ENCODE peak calls at places on chromosomes 13 and 19, in eight cellular contexts. D, A, Y, V, H, F, Z and S are unnamed samples.

GRCh38 chr13:22482496-22483000 is 698.2 kb upstream of the SGCG start:
- DNase-seq in F (no peak), Z (no peak), H (no peak), V (no peak), Y (no peak), D (no peak), A (no peak), S (no peak)

GRCh38 chr19:14391156-14391821 is 10.0 kb downstream of the ADGRE5 start:
- DNase-seq in Z (no peak), V (no peak), D (no peak), Y (no peak), H (no peak), A (no peak), F (no peak), S (no peak)

GRCh38 chr19:16698914-16699313 is 20.7 kb upstream of the NWD1 start:
- DNase-seq in V (no peak), A (no peak), F (no peak), H (no peak), Z (no peak), Y (peak; percentile 85), D (no peak), S (no peak)

GRCh38 chr13:36788276-36788675 is 30.7 kb upstream of the RFXAP start:
- DNase-seq in Z (no peak), H (no peak), V (peak; percentile 78), D (no peak), F (peak; percentile 37), Y (no peak), A (no peak), S (no peak)

GRCh38 chr13:92826197-92826596 is 400.4 kb upstream of the GPC6 start:
- DNase-seq in V (no peak), Z (no peak), A (no peak), F (no peak), Y (no peak), D (no peak), H (no peak), S (no peak)

GRCh38 chr13:81048026-81048461 is 707.1 kb upstream of the SPRY2 start:
- DNase-seq in A (no peak), Y (no peak), V (no peak), H (no peak), F (no peak), Z (no peak), D (no peak), S (peak; percentile 66)

GRCh38 chr19:5217171-5217570 is 123.4 kb downstream of the PTPRS start:
- DNase-seq in D (no peak), V (no peak), F (no peak), Y (no peak), A (no peak), H (no peak), Z (no peak), S (no peak)

GRCh38 chr13:101382701-101383100 is 33.6 kb downstream of the NALCN start:
- DNase-seq in Z (no peak), A (no peak), F (no peak), Y (no peak), V (no peak), H (no peak), D (no peak), S (no peak)

GRCh38 chr19:17777840-17778620 is 16.9 kb upstream of the B3GNT3 start:
- DNase-seq in F (peak; percentile 83), Z (no peak), V (peak; percentile 94), A (no peak), D (peak; percentile 41), H (peak; percentile 24), Y (peak; percentile 73), S (peak; percentile 58)

GRCh38 chr19:57559008-57559403 is 657 bp downstream of the ZNF550 start:
- DNase-seq in A (no peak), F (peak; percentile 51), D (peak; percentile 8), Y (peak; percentile 31), Z (no peak), V (peak; percentile 30), H (no peak), S (peak; percentile 11)

GRCh38 chr13:45105895-45106294 is 14.4 kb upstream of the GTF2F2 start:
- DNase-seq in V (no peak), Z (no peak), H (no peak), Y (no peak), D (no peak), A (no peak), F (no peak), S (no peak)

GRCh38 chr13:87859261-87859660 is 188.1 kb downstream of the SLITRK5 start:
- DNase-seq in Y (no peak), Z (no peak), A (no peak), D (no peak), H (no peak), V (no peak), F (no peak), S (no peak)

GRCh38 chr13:75871059-75871458 is 234.9 kb downstream of the LMO7 start:
- DNase-seq in D (no peak), V (no peak), Z (no peak), F (no peak), H (no peak), A (no peak), Y (no peak), S (no peak)

GRCh38 chr13:44762946-44763345 is 186.8 kb upstream of the TSC22D1 start:
- DNase-seq in H (no peak), F (no peak), D (no peak), Z (no peak), A (no peak), V (no peak), Y (no peak), S (no peak)

GRCh38 chr19:38784224-38784623 is 4.8 kb upstream of the LGALS7B start:
- DNase-seq in H (no peak), D (no peak), F (no peak), Z (no peak), V (no peak), Y (no peak), A (no peak), S (no peak)

GRCh38 chr19:55488986-55489710 is 912 bp downstream of the SSC5D start:
- DNase-seq in D (no peak), Z (no peak), Y (no peak), A (no peak), H (peak; percentile 66), V (no peak), F (no peak), S (no peak)

GRCh38 chr19:38583985-38584305 is 33.8 kb downstream of the MAP4K1 start:
- DNase-seq in A (no peak), Z (no peak), F (no peak), Y (no peak), D (no peak), H (no peak), V (no peak), S (no peak)

GRCh38 chr13:33193428-33193974 is 92.1 kb downstream of the STARD13 start:
- DNase-seq in Y (no peak), Z (no peak), F (no peak), V (no peak), A (no peak), H (no peak), D (no peak), S (no peak)

GRCh38 chr13:45626731-45627374 is 11.3 kb upstream of the ERICH6B start:
- DNase-seq in Z (no peak), V (peak; percentile 42), H (no peak), F (no peak), Y (no peak), A (no peak), D (no peak), S (no peak)

GRCh38 chr19:35124098-35125060 is 8.8 kb downstream of the FXYD3 start:
- DNase-seq in V (peak; percentile 87), F (peak; percentile 93), A (peak; percentile 70), D (peak; percentile 86), Y (peak; percentile 92), Z (peak; percentile 71), H (peak; percentile 94), S (peak; percentile 87)

GRCh38 chr19:16018106-16018755 is 58.1 kb upstream of the TPM4 start:
- DNase-seq in Y (no peak), F (no peak), D (no peak), A (no peak), H (no peak), V (no peak), Z (no peak), S (no peak)

GRCh38 chr19:6802336-6803035 is 30.0 kb downstream of the VAV1 start:
- DNase-seq in Z (peak; percentile 63), H (no peak), Y (peak; percentile 30), F (no peak), D (peak; percentile 60), V (peak; percentile 24), A (peak; percentile 20), S (no peak)

GRCh38 chr19:40283414-40284250 is 1.5 kb downstream of the AKT2 start:
- DNase-seq in V (no peak), F (no peak), H (no peak), Z (no peak), A (no peak), D (no peak), Y (no peak), S (no peak)

GRCh38 chr13:106348032-106348431 is 187.4 kb downstream of the EFNB2 start:
- DNase-seq in D (no peak), F (peak; percentile 73), H (no peak), Z (no peak), V (peak; percentile 88), A (no peak), Y (no peak), S (no peak)

GRCh38 chr19:52778811-52779210 is 7.8 kb downstream of the ZNF600 start:
- DNase-seq in Y (no peak), Z (no peak), A (no peak), V (no peak), F (no peak), H (no peak), D (peak; percentile 3), S (no peak)

GRCh38 chr19:48351341-48351752 is 12.4 kb downstream of the TMEM143 start:
- DNase-seq in Z (peak; percentile 66), V (peak; percentile 67), A (peak; percentile 60), H (no peak), D (peak; percentile 80), Y (peak; percentile 81), F (peak; percentile 45), S (peak; percentile 55)

GRCh38 chr13:101649490-101650126 is 197.1 kb downstream of the ITGBL1 start:
- DNase-seq in F (peak; percentile 83), Y (no peak), D (no peak), V (peak; percentile 88), H (no peak), Z (no peak), A (no peak), S (no peak)

GRCh38 chr13:91360246-91360751 is 12.8 kb downstream of the MIR17HG start:
- DNase-seq in D (no peak), A (no peak), F (no peak), H (no peak), Z (no peak), V (no peak), Y (no peak), S (no peak)

GRCh38 chr19:31312004-31312403 is 37.2 kb downstream of the TSHZ3 start:
- DNase-seq in V (peak; percentile 10), Z (no peak), A (no peak), H (peak; percentile 55), F (no peak), D (no peak), Y (no peak), S (no peak)